ENCODE peak calls at places on chromosomes 1 and 21, in five cellular contexts. V is endodermal cell, M is left lung, X is tibial nerve, E is cardiac muscle cell. T is an unnamed sample.

GRCh38 chr1:206004821-206005220 is 1.6 kb upstream of the RAB7B start:
- DNase-seq in V (peak), M (no peak), X (no peak), E (peak), T (no peak)

GRCh38 chr1:197614916-197615692 is 160.2 kb downstream of the DENND1B start:
- DNase-seq in V (peak), M (no peak), X (no peak), E (peak), T (no peak)

GRCh38 chr1:177983087-177983823 is 13.4 kb upstream of the SEC16B start:
- DNase-seq in V (no peak), M (no peak), X (no peak), E (no peak), T (no peak)

GRCh38 chr1:109277434-109278204 is 5.3 kb downstream of the PSRC1 start:
- DNase-seq in V (peak), M (peak), X (peak), E (peak), T (no peak)

GRCh38 chr1:154406572-154406879 is 1.4 kb downstream of the IL6R start:
- DNase-seq in V (no peak), M (no peak), X (no peak), E (no peak), T (no peak)

GRCh38 chr1:112380356-112380755 is 15.7 kb upstream of the CTTNBP2NL start:
- DNase-seq in V (no peak), M (no peak), X (no peak), E (no peak), T (no peak)

GRCh38 chr1:47388548-47389238 is 27.4 kb upstream of the FOXE3 start:
- DNase-seq in V (peak), M (no peak), X (peak), E (peak), T (no peak)

GRCh38 chr1:65477414-65478378 is 57.2 kb downstream of the LEPR start:
- DNase-seq in V (no peak), M (no peak), X (no peak), E (no peak), T (no peak)

GRCh38 chr1:54404939-54405880 is 984 bp downstream of the SSBP3 start:
- DNase-seq in V (peak), M (peak), X (no peak), E (peak), T (no peak)

GRCh38 chr21:41249476-41249875 is 67.1 kb upstream of the FAM3B start:
- DNase-seq in V (peak), M (no peak), X (no peak), E (no peak), T (no peak)

GRCh38 chr1:64062941-64063581 is 140.4 kb upstream of the UBE2U start:
- DNase-seq in V (no peak), M (no peak), X (no peak), E (no peak), T (no peak)

GRCh38 chr1:241531195-241532172 is 694 bp upstream of the KMO start:
- DNase-seq in V (no peak), M (no peak), X (no peak), E (peak), T (peak)

GRCh38 chr1:111719561-111720239 is 19.5 kb downstream of the INKA2 start:
- DNase-seq in V (no peak), M (no peak), X (no peak), E (no peak), T (no peak)

GRCh38 chr1:170377896-170378634 is 153.9 kb upstream of the GORAB start:
- DNase-seq in V (no peak), M (no peak), X (no peak), E (no peak), T (no peak)

GRCh38 chr1:53535846-53536245 is 76.6 kb downstream of the DMRTB1 start:
- DNase-seq in V (no peak), M (no peak), X (no peak), E (no peak), T (no peak)

GRCh38 chr1:174726167-174726879 is 273.4 kb upstream of the CACYBP start:
- DNase-seq in V (no peak), M (no peak), X (no peak), E (peak), T (no peak)

GRCh38 chr1:8396912-8397406 is 79.0 kb downstream of the SLC45A1 start:
- DNase-seq in V (no peak), M (no peak), X (no peak), E (peak), T (peak)

GRCh38 chr21:16588433-16588860 is 858.7 kb downstream of the USP25 start:
- DNase-seq in V (peak), M (peak), X (peak), E (peak), T (peak)

GRCh38 chr1:20114021-20114648 is 5.2 kb downstream of the PLA2G2D start:
- DNase-seq in V (no peak), M (no peak), X (no peak), E (no peak), T (no peak)

GRCh38 chr1:215143497-215143896 is 61.0 kb downstream of the KCNK2 start:
- DNase-seq in V (no peak), M (no peak), X (no peak), E (peak), T (no peak)

GRCh38 chr1:215147024-215147423 is 64.5 kb downstream of the KCNK2 start:
- DNase-seq in V (no peak), M (no peak), X (no peak), E (no peak), T (no peak)

GRCh38 chr1:215141460-215141859 is 58.9 kb downstream of the KCNK2 start:
- DNase-seq in V (no peak), M (no peak), X (no peak), E (no peak), T (no peak)

GRCh38 chr1:215151841-215152240 is 69.3 kb downstream of the KCNK2 start:
- DNase-seq in V (no peak), M (no peak), X (no peak), E (no peak), T (no peak)

DNA sequence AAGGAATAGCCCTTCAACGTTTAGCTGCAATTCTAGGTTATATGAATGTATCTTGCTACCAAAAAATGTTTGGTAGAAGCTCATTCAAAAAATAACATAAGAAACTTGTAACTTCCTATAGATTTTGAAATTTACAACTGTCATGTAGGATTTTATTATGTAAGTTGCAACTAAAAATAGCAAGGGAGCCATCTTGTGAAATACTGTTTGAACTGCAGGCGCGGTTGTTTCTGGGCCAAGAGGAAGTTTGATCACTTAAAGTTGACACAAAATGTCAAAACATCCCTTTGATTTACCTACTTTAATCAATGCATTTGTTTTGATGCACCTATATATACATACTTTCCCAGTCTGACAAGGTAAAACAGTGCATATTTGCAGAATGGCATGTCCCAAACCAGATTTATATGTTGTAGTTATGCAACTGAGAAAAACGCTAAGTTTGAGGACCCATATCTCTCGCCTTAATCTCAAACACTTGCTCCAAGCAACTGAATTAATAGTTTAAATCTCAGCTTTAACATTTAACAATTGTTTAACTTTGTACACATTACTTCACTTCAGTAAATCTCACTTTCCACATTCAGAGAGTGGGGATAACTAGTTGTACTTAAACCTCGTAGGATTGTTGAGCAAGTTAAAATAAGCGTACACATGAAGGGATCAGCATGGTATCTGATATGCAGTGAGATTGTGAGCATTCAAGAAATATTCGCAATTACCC is 63.9 kb downstream of the KCNK2 start:
- DNase-seq in V (peak), M (no peak), X (no peak), E (peak), T (no peak)
- TF ChIP-seq CTCF in V (peak), M (no peak), X (no peak), E (peak), T (peak)

GRCh38 chr1:48680411-48681035 is 96.2 kb downstream of the BEND5 start:
- DNase-seq in V (peak), M (no peak), X (no peak), E (no peak), T (no peak)

GRCh38 chr1:48678684-48679083 is 98.0 kb downstream of the BEND5 start:
- DNase-seq in V (no peak), M (no peak), X (no peak), E (no peak), T (no peak)

GRCh38 chr1:48677306-48678287 is 99.1 kb downstream of the BEND5 start:
- DNase-seq in V (peak), M (peak), X (peak), E (peak), T (peak)

GRCh38 chr1:48679868-48680267 is 96.8 kb downstream of the BEND5 start:
- DNase-seq in V (no peak), M (no peak), X (no peak), E (no peak), T (no peak)

DNA sequence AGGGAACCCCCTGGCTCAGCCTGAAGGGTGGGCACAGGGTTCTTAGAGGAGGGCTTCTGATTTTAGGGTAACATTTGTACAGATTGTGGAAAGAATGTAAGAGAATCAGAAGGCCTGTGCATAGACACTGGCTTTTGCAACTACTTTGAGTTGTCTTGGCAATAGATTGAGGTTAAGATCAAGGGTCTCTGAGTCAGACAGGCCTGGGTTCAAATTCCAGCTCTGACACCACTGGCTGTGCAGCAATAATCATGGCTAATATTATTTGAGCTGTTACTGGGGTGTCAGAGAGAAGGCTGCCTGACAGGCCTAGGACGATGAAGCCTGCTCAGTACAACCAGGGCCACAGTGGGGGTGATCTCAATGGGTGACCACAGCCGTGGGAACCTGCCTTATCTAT is 97.6 kb downstream of the BEND5 start:
- DNase-seq in V (no peak), M (no peak), X (no peak), E (no peak), T (no peak)
- H3K4me3 ChIP-seq in V (no peak), M (no peak), X (no peak), E (no peak), T (no peak)

GRCh38 chr1:117312453-117313138 is 54.7 kb upstream of the MAN1A2 start:
- DNase-seq in V (no peak), M (no peak), X (no peak), E (no peak), T (peak)
- TF ChIP-seq CTCF in V (peak), M (peak), X (peak), E (peak), T (peak)

GRCh38 chr1:9424278-9424677 is 115.0 kb upstream of the SLC25A33 start:
- DNase-seq in V (no peak), M (no peak), X (no peak), E (no peak), T (no peak)

GRCh38 chr1:9425859-9426258 is 113.4 kb upstream of the SLC25A33 start:
- DNase-seq in V (no peak), M (no peak), X (no peak), E (no peak), T (no peak)

GRCh38 chr1:9428601-9429368 is 110.5 kb upstream of the SLC25A33 start:
- DNase-seq in V (peak), M (peak), X (peak), E (peak), T (peak)

GRCh38 chr1:9427388-9427787 is 111.9 kb upstream of the SLC25A33 start:
- DNase-seq in V (no peak), M (no peak), X (no peak), E (no peak), T (no peak)

DNA sequence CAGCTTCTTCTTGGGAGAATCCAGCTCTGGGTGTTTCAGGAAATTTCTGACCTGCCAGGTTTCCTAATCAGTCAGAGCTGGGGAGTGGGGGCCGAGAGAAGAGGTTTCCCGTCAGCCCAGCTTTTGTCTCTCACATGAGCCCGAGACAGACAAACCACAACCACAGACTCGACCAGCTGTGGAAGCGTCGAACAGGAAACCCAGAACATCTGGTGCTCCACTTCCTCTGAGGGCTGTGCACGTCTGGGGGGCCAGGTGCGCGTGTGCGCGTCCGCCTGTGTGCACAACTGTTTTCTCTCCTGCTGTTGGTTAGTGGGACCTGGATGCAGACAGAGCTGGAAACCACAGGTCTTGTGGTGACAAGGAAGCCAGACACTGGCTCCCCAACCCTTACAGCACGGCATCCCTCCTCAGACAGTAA is 113.0 kb upstream of the SLC25A33 start:
- DNase-seq in V (no peak), M (no peak), X (no peak), E (no peak), T (no peak)
- H3K4me3 ChIP-seq in V (no peak), M (no peak), X (no peak), E (no peak), T (no peak)

GRCh38 chr1:29793101-29793546 is 556.8 kb downstream of the PTPRU start:
- DNase-seq in V (peak), M (no peak), X (peak), E (peak), T (peak)
- TF ChIP-seq CTCF in V (peak), M (peak), X (peak), E (peak), T (peak)

GRCh38 chr1:1004420-1004779 is 4.5 kb upstream of the HES4 start:
- DNase-seq in V (peak), M (peak), X (no peak), E (no peak), T (no peak)

GRCh38 chr1:1006305-1007159 is 6.6 kb upstream of the HES4 start:
- DNase-seq in V (peak), M (peak), X (no peak), E (no peak), T (no peak)

GRCh38 chr1:1003618-1004419 is 3.9 kb upstream of the HES4 start:
- DNase-seq in V (peak), M (peak), X (no peak), E (no peak), T (no peak)

GRCh38 chr1:1005774-1006304 is 5.9 kb upstream of the HES4 start:
- DNase-seq in V (no peak), M (peak), X (no peak), E (no peak), T (no peak)

DNA sequence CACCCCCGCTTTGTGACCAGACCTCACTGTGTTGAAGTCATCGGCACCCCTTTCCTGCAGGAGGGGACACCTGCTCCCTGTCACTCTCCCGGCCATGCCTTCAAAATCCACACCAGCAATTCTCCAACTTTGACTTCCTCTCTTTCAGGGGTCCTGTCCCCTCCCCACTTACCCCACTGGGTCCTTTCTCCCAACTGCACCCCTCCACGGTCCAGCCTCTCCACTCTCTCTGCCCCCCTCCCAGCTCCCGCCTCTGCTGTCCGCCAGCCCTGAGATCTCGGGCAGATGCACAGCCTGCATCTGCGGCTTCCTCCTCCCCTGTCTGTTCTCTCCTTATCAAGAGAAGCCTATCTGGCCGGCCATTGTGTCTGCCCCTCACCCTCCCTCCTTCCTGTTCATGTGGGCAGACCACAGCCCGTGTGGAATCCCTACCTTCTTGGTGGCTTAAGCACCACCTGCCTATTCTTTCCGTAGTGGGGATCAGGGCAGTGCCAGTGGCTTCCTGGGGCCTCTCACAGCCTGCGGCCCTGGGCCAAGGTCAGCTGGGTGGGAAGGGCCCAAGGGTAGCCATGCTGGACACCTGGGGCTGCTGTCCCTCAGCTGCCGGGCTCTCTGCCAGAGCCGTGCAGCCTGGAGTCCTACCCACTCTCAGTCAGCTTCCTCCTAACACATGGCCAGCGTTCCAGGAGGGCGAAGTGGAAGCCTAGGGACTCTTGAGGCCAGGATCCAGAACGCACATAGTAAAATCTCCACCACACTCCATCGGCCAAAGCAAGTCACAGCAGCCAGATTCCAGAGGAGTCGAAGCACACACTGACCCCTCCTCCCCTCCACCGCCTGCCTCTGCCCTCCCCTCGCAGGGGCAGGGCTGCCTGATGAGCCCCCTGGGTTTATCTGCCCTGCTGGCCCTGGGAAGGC is 5.1 kb upstream of the HES4 start:
- DNase-seq in V (peak), M (peak), X (no peak), E (peak), T (no peak)
- H3K4me3 ChIP-seq in V (peak), M (no peak), X (no peak), E (no peak), T (no peak)

T was measured in AG04449.